ENCODE peak calls at places on chromosome 16, in five cellular contexts. M, H, V, L and G are unnamed samples.
A peak's percentile ranks its signal among the peaks of the same experiment; 100 is the strongest.

GRCh38 chr16:12092347-12092882 is 115.9 kb downstream of the SNX29 start:
- DNase-seq in M (peak; percentile 7), H (no peak), V (no peak), L (no peak), G (no peak)

GRCh38 chr16:85394511-85395206 is 218.5 kb upstream of the GSE1 start:
- DNase-seq in M (no peak), H (no peak), V (no peak), L (peak; percentile 2), G (no peak)

GRCh38 chr16:49928176-49928892 is 72.4 kb upstream of the ZNF423 start:
- DNase-seq in M (no peak), H (no peak), V (no peak), L (peak; percentile 17), G (no peak)

GRCh38 chr16:73031155-73031866 is 16.6 kb downstream of the ZFHX3 start:
- DNase-seq in M (no peak), H (no peak), V (no peak), L (no peak), G (peak; percentile 54)

GRCh38 chr16:19835989-19836421 is 48.6 kb downstream of the GPRC5B start:
- DNase-seq in M (no peak), H (no peak), V (no peak), L (no peak), G (no peak)

GRCh38 chr16:85027968-85028637 is 508 bp downstream of the KIAA0513 start:
- DNase-seq in M (no peak), H (no peak), V (no peak), L (peak; percentile 18), G (peak; percentile 92)

GRCh38 chr16:72285324-72285723 is 113.4 kb upstream of the PMFBP1 start:
- DNase-seq in M (no peak), H (no peak), V (no peak), L (no peak), G (peak; percentile 35)

GRCh38 chr16:3656491-3657468 is 2.3 kb downstream of the DNASE1 start:
- DNase-seq in M (no peak), H (no peak), V (no peak), L (no peak), G (peak; percentile 49)

GRCh38 chr16:7332611-7333010 is at the start of gene RBFOX1:
- DNase-seq in M (no peak), H (no peak), V (no peak), L (no peak), G (no peak)

GRCh38 chr16:4945560-4946502 is 8.9 kb upstream of the PPL start:
- DNase-seq in M (peak; percentile 74), H (peak; percentile 60), V (no peak), L (no peak), G (no peak)

GRCh38 chr16:68764866-68765265 is 27.8 kb downstream of the CDH1 start:
- DNase-seq in M (no peak), H (no peak), V (no peak), L (no peak), G (no peak)

GRCh38 chr16:76194621-76195015 is 82.6 kb upstream of the CNTNAP4 start:
- DNase-seq in M (no peak), H (no peak), V (no peak), L (no peak), G (no peak)

GRCh38 chr16:30876867-30877266 is 17.0 kb downstream of the BCL7C start:
- DNase-seq in M (no peak), H (no peak), V (no peak), L (no peak), G (peak; percentile 80)

GRCh38 chr16:75236232-75236631 is 15.2 kb downstream of the BCAR1 start:
- DNase-seq in M (no peak), H (no peak), V (no peak), L (no peak), G (no peak)

GRCh38 chr16:21100447-21100846 is 50.2 kb downstream of the DNAH3 start:
- DNase-seq in M (peak; percentile 19), H (no peak), V (no peak), L (no peak), G (no peak)

GRCh38 chr16:10868562-10869469 is 8.2 kb upstream of the CIITA start:
- DNase-seq in M (no peak), H (no peak), V (no peak), L (no peak), G (no peak)

GRCh38 chr16:10978124-10978523 is 33.8 kb downstream of the CLEC16A start:
- DNase-seq in M (no peak), H (no peak), V (no peak), L (no peak), G (no peak)

GRCh38 chr16:25106567-25107465 is 4.7 kb upstream of the LCMT1 start:
- DNase-seq in M (peak; percentile 79), H (peak; percentile 96), V (peak; percentile 97), L (peak; percentile 92), G (peak; percentile 98)

GRCh38 chr16:12089492-12090161 is 113.1 kb downstream of the SNX29 start:
- DNase-seq in M (peak; percentile 12), H (peak; percentile 34), V (no peak), L (no peak), G (peak; percentile 76)

GRCh38 chr16:78800535-78800934 is 701.1 kb downstream of the WWOX start:
- DNase-seq in M (no peak), H (no peak), V (no peak), L (no peak), G (peak; percentile 11)

GRCh38 chr16:15509051-15509592 is 74.7 kb downstream of the BMERB1 start:
- DNase-seq in M (no peak), H (no peak), V (no peak), L (no peak), G (peak; percentile 60)

GRCh38 chr16:67216612-67217490 is 10.1 kb upstream of the TMEM208 start:
- DNase-seq in M (no peak), H (no peak), V (no peak), L (no peak), G (no peak)
- H3K4me3 ChIP-seq in M (no peak overlapping the region), H (no peak overlapping the region), V (no peak overlapping the region), L (no peak overlapping the region), G (no peak overlapping the region)

GRCh38 chr16:61879-62281 is 8.3 kb downstream of the SNRNP25 start:
- DNase-seq in M (no peak), H (no peak), V (no peak), L (no peak), G (no peak)
- H3K36me3 ChIP-seq in M (no peaks in the 10 kb centered on the region), H (no peaks in the 10 kb centered on the region), V (peaks cover 79% of the 10 kb centered on the region), L (peaks cover 33% of the 10 kb centered on the region), G (peaks cover 15% of the 10 kb centered on the region)

GRCh38 chr16:1206786-1207185 is 18.3 kb downstream of the TPSG1 start:
- DNase-seq in M (no peak), H (no peak), V (no peak), L (no peak), G (peak; percentile 67)
- H3K4me3 ChIP-seq in M (no peak overlapping the region), H (no peak overlapping the region), V (no peak overlapping the region), L (no peak overlapping the region), G (no peak overlapping the region)

GRCh38 chr16:8858994-8859912 is 9.6 kb downstream of the CARHSP1 start:
- DNase-seq in M (no peak), H (no peak), V (no peak), L (no peak), G (no peak)
- H3K36me3 ChIP-seq in M (peaks cover 28% of the 10 kb centered on the region), H (no peaks in the 10 kb centered on the region), V (peaks cover 43% of the 10 kb centered on the region), L (peaks cover 67% of the 10 kb centered on the region), G (peaks cover 19% of the 10 kb centered on the region)

GRCh38 chr16:88633684-88634140 is 4.7 kb upstream of the IL17C start:
- DNase-seq in M (no peak), H (no peak), V (no peak), L (peak; percentile 22), G (peak; percentile 94)
- H3K4me3 ChIP-seq in M (no peak overlapping the region), H (no peak overlapping the region), V (peak overlapping the region; percentile 43), L (no peak overlapping the region), G (peak overlapping the region; percentile 59)